ENCODE peak calls at places on chromosomes 1 and 21, in nine cellular contexts. J, A, W, P, N, D, S, I and X are unnamed samples.

GRCh38 chr1:66542314-66542713 is 8.4 kb downstream of the SGIP1 start:
- DNase-seq in D (no peak), N (no peak), S (no peak), A (no peak), W (no peak), P (no peak), I (no peak), J (peak), X (no peak)

GRCh38 chr1:95084317-95085176 is 11.8 kb upstream of the ALG14 start:
- DNase-seq in I (peak), W (no peak), P (no peak), N (no peak), D (peak), S (no peak), A (no peak), J (peak), X (no peak)

GRCh38 chr1:78303620-78304019 is 187.2 kb upstream of the PTGFR start:
- DNase-seq in D (no peak), J (no peak), A (no peak), S (no peak), W (no peak), N (no peak), P (peak), I (no peak), X (peak)

GRCh38 chr1:34984435-34985062 is 598 bp downstream of the TMEM35B start:
- DNase-seq in S (no peak), P (peak), J (no peak), A (no peak), I (peak), D (no peak), W (no peak), N (no peak), X (peak)

GRCh38 chr21:43631411-43632107 is 27.7 kb downstream of the HSF2BP start:
- DNase-seq in P (no peak), J (no peak), W (no peak), I (no peak), N (no peak), S (no peak), A (no peak), D (no peak), X (no peak)

GRCh38 chr1:172670791-172671190 is 11.9 kb downstream of the FASLG start:
- DNase-seq in I (no peak), W (no peak), N (no peak), P (no peak), D (no peak), A (no peak), J (no peak), S (no peak), X (no peak)

GRCh38 chr1:155947292-155947691 is 5.9 kb downstream of the RXFP4 start:
- DNase-seq in P (peak), S (no peak), W (no peak), J (no peak), N (no peak), I (no peak), D (no peak), A (no peak), X (no peak)

GRCh38 chr21:42389449-42389835 is 6.4 kb downstream of the TMPRSS3 start:
- DNase-seq in A (no peak), I (no peak), D (no peak), W (no peak), J (peak), P (no peak), S (no peak), N (no peak), X (no peak)

GRCh38 chr1:171300401-171300800 is 13.6 kb upstream of the FMO4 start:
- DNase-seq in W (no peak), I (no peak), P (no peak), D (no peak), N (no peak), S (no peak), A (no peak), J (no peak), X (no peak)

GRCh38 chr1:203327684-203328457 is 22.6 kb downstream of the BTG2 start:
- DNase-seq in A (peak), I (peak), D (peak), S (peak), W (peak), J (peak), N (no peak), P (no peak), X (no peak)

GRCh38 chr1:119743308-119743707 is 25.4 kb downstream of the HMGCS2 start:
- DNase-seq in W (no peak), P (no peak), J (no peak), N (no peak), S (no peak), I (no peak), D (no peak), A (no peak), X (no peak)

GRCh38 chr1:232426801-232427200 is 203.1 kb downstream of the SIPA1L2 start:
- DNase-seq in A (no peak), D (no peak), P (no peak), W (no peak), N (no peak), J (no peak), S (no peak), I (no peak), X (no peak)

GRCh38 chr1:57748696-57749095 is 324.8 kb upstream of the DAB1 start:
- DNase-seq in P (no peak), J (no peak), S (no peak), A (no peak), I (no peak), D (no peak), W (no peak), N (no peak), X (no peak)

GRCh38 chr1:42017730-42018129 is 99.0 kb upstream of the HIVEP3 start:
- DNase-seq in A (no peak), J (no peak), W (no peak), D (no peak), P (no peak), I (no peak), S (no peak), N (no peak), X (no peak)

GRCh38 chr1:36248250-36248894 is 24.1 kb downstream of the THRAP3 start:
- DNase-seq in N (no peak), D (no peak), W (no peak), P (peak), J (no peak), S (no peak), A (no peak), I (no peak), X (peak)

GRCh38 chr21:40967771-40968170 is 120.8 kb upstream of the DSCAM start:
- DNase-seq in I (no peak), N (no peak), S (no peak), D (no peak), J (no peak), P (no peak), W (no peak), A (no peak), X (no peak)

GRCh38 chr1:242524571-242525359 is at the start of gene PLD5:
- DNase-seq in W (no peak), N (peak), J (no peak), P (no peak), S (no peak), I (peak), A (no peak), D (peak), X (no peak)

GRCh38 chr1:169119405-169119804 is 12.9 kb downstream of the ATP1B1 start:
- DNase-seq in J (no peak), D (no peak), S (no peak), N (no peak), W (no peak), A (no peak), I (no peak), P (no peak), X (no peak)

GRCh38 chr1:161013591-161014513 is 7.1 kb downstream of the F11R start:
- DNase-seq in I (no peak), W (no peak), S (peak), A (peak), J (no peak), D (no peak), N (peak), P (peak), X (no peak)

GRCh38 chr1:41015894-41016470 is 5.5 kb downstream of the SLFNL1 start:
- DNase-seq in W (no peak), D (no peak), I (no peak), N (no peak), P (no peak), J (no peak), S (no peak), A (no peak), X (no peak)

GRCh38 chr1:41045740-41046139 is 24.2 kb upstream of the SLFNL1 start:
- DNase-seq in J (no peak), A (no peak), N (no peak), D (no peak), I (no peak), W (no peak), S (no peak), P (no peak), X (peak)

GRCh38 chr1:228983661-228984060 is 248.4 kb downstream of the RHOU start:
- DNase-seq in A (no peak), S (no peak), D (no peak), N (no peak), I (no peak), W (no peak), J (no peak), P (no peak), X (no peak)

GRCh38 chr1:100868364-100868995 is 26.2 kb downstream of the EXTL2 start:
- DNase-seq in W (no peak), J (no peak), N (no peak), A (no peak), S (no peak), P (no peak), D (no peak), I (peak), X (peak)

GRCh38 chr1:54794401-54795099 is 6.6 kb downstream of the TTC22 start:
- DNase-seq in J (no peak), N (no peak), A (no peak), W (no peak), I (no peak), S (no peak), D (no peak), P (no peak), X (no peak)